ENCODE peak calls at places on chromosomes 5 and 9, in eight cellular contexts. One of them, this sample, is unnamed.

GRCh38 chr5:32173394-32174010 is 617 bp downstream of the GOLPH3 start:
- DNase-seq in activated gamma-delta T cell treated with Interleukin-2 at 50 U/mL for 16 hours: peak; percentile 14
- DNase-seq in HuH-7.5: peak; percentile 43
- DNase-seq in GM03348: no peak
- DNase-seq in activated T-cell treated with anti-CD3 and anti-CD28 coated beads, Interleukin-2, amount 50 U/mL, for 72 hours: peak; percentile 58
- DNase-seq in heart right ventricle: peak; percentile 68
- DNase-seq in small intestine: peak; percentile 79
- DNase-seq in GM04503: no peak
- DNase-seq in this sample: no peak

GRCh38 chr9:108234811-108235210 is 621.0 kb downstream of the ACTL7B start:
- DNase-seq in activated gamma-delta T cell treated with Interleukin-2 at 50 U/mL for 16 hours: no peak
- DNase-seq in HuH-7.5: no peak
- DNase-seq in GM03348: no peak
- DNase-seq in activated T-cell treated with anti-CD3 and anti-CD28 coated beads, Interleukin-2, amount 50 U/mL, for 72 hours: no peak
- DNase-seq in heart right ventricle: no peak
- DNase-seq in small intestine: no peak
- DNase-seq in GM04503: no peak
- DNase-seq in this sample: no peak

GRCh38 chr5:15014809-15015208 is 143.2 kb upstream of the ANKH start:
- DNase-seq in activated gamma-delta T cell treated with Interleukin-2 at 50 U/mL for 16 hours: no peak
- DNase-seq in HuH-7.5: peak; percentile 11
- DNase-seq in GM03348: peak; percentile 45
- DNase-seq in activated T-cell treated with anti-CD3 and anti-CD28 coated beads, Interleukin-2, amount 50 U/mL, for 72 hours: no peak
- DNase-seq in heart right ventricle: no peak
- DNase-seq in small intestine: no peak
- DNase-seq in GM04503: peak; percentile 41
- DNase-seq in this sample: no peak

GRCh38 chr5:92907914-92908606 is 673.0 kb downstream of the NR2F1-AS1 start:
- DNase-seq in activated gamma-delta T cell treated with Interleukin-2 at 50 U/mL for 16 hours: no peak
- DNase-seq in HuH-7.5: no peak
- DNase-seq in GM03348: peak; percentile 29
- DNase-seq in activated T-cell treated with anti-CD3 and anti-CD28 coated beads, Interleukin-2, amount 50 U/mL, for 72 hours: no peak
- DNase-seq in heart right ventricle: no peak
- DNase-seq in small intestine: no peak
- DNase-seq in GM04503: peak; percentile 23
- DNase-seq in this sample: no peak

GRCh38 chr5:17314907-17315471 is 97.6 kb downstream of the BASP1 start:
- DNase-seq in activated gamma-delta T cell treated with Interleukin-2 at 50 U/mL for 16 hours: no peak
- DNase-seq in HuH-7.5: no peak
- DNase-seq in GM03348: peak; percentile 31
- DNase-seq in activated T-cell treated with anti-CD3 and anti-CD28 coated beads, Interleukin-2, amount 50 U/mL, for 72 hours: no peak
- DNase-seq in heart right ventricle: no peak
- DNase-seq in small intestine: no peak
- DNase-seq in GM04503: no peak
- DNase-seq in this sample: no peak

GRCh38 chr9:132044176-132044880 is 35.3 kb downstream of the MED27 start:
- DNase-seq in activated gamma-delta T cell treated with Interleukin-2 at 50 U/mL for 16 hours: no peak
- DNase-seq in HuH-7.5: no peak
- DNase-seq in GM03348: no peak
- DNase-seq in activated T-cell treated with anti-CD3 and anti-CD28 coated beads, Interleukin-2, amount 50 U/mL, for 72 hours: no peak
- DNase-seq in heart right ventricle: no peak
- DNase-seq in small intestine: no peak
- DNase-seq in GM04503: no peak
- DNase-seq in this sample: no peak

GRCh38 chr5:78747703-78748359 is 99.3 kb upstream of the LHFPL2 start:
- DNase-seq in activated gamma-delta T cell treated with Interleukin-2 at 50 U/mL for 16 hours: no peak
- DNase-seq in HuH-7.5: no peak
- DNase-seq in GM03348: peak; percentile 72
- DNase-seq in activated T-cell treated with anti-CD3 and anti-CD28 coated beads, Interleukin-2, amount 50 U/mL, for 72 hours: no peak
- DNase-seq in heart right ventricle: no peak
- DNase-seq in small intestine: no peak
- DNase-seq in GM04503: peak; percentile 88
- DNase-seq in this sample: no peak

GRCh38 chr5:142926549-142926948 is 156.4 kb downstream of the ARHGAP26 start:
- DNase-seq in activated gamma-delta T cell treated with Interleukin-2 at 50 U/mL for 16 hours: no peak
- DNase-seq in HuH-7.5: no peak
- DNase-seq in GM03348: no peak
- DNase-seq in activated T-cell treated with anti-CD3 and anti-CD28 coated beads, Interleukin-2, amount 50 U/mL, for 72 hours: no peak
- DNase-seq in heart right ventricle: no peak
- DNase-seq in small intestine: no peak
- DNase-seq in GM04503: no peak
- DNase-seq in this sample: no peak

GRCh38 chr9:93536167-93536566 is 40.2 kb upstream of the PHF2 start:
- DNase-seq in activated gamma-delta T cell treated with Interleukin-2 at 50 U/mL for 16 hours: no peak
- DNase-seq in HuH-7.5: no peak
- DNase-seq in GM03348: no peak
- DNase-seq in activated T-cell treated with anti-CD3 and anti-CD28 coated beads, Interleukin-2, amount 50 U/mL, for 72 hours: no peak
- DNase-seq in heart right ventricle: no peak
- DNase-seq in small intestine: no peak
- DNase-seq in GM04503: no peak
- DNase-seq in this sample: no peak

GRCh38 chr5:114782869-114783268 is 386.8 kb downstream of the TRIM36 start:
- DNase-seq in activated gamma-delta T cell treated with Interleukin-2 at 50 U/mL for 16 hours: no peak
- DNase-seq in HuH-7.5: no peak
- DNase-seq in GM03348: no peak
- DNase-seq in activated T-cell treated with anti-CD3 and anti-CD28 coated beads, Interleukin-2, amount 50 U/mL, for 72 hours: no peak
- DNase-seq in heart right ventricle: peak; percentile 32
- DNase-seq in small intestine: no peak
- DNase-seq in GM04503: no peak
- DNase-seq in this sample: no peak

GRCh38 chr9:90433398-90433890 is 209.2 kb downstream of the DIRAS2 start:
- DNase-seq in activated gamma-delta T cell treated with Interleukin-2 at 50 U/mL for 16 hours: no peak
- DNase-seq in HuH-7.5: no peak
- DNase-seq in GM03348: no peak
- DNase-seq in activated T-cell treated with anti-CD3 and anti-CD28 coated beads, Interleukin-2, amount 50 U/mL, for 72 hours: no peak
- DNase-seq in heart right ventricle: no peak
- DNase-seq in small intestine: peak; percentile 41
- DNase-seq in GM04503: no peak
- DNase-seq in this sample: peak; percentile 77

GRCh38 chr9:2016411-2017208 is 1.5 kb downstream of the SMARCA2 start:
- DNase-seq in activated gamma-delta T cell treated with Interleukin-2 at 50 U/mL for 16 hours: peak; percentile 51
- DNase-seq in HuH-7.5: peak; percentile 46
- DNase-seq in GM03348: peak; percentile 94
- DNase-seq in activated T-cell treated with anti-CD3 and anti-CD28 coated beads, Interleukin-2, amount 50 U/mL, for 72 hours: peak; percentile 61
- DNase-seq in heart right ventricle: peak; percentile 81
- DNase-seq in small intestine: peak; percentile 76
- DNase-seq in GM04503: peak; percentile 32
- DNase-seq in this sample: peak; percentile 56

GRCh38 chr9:109767404-109767803 is 12.6 kb upstream of the PALM2AKAP2 start:
- DNase-seq in activated gamma-delta T cell treated with Interleukin-2 at 50 U/mL for 16 hours: no peak
- DNase-seq in HuH-7.5: no peak
- DNase-seq in GM03348: no peak
- DNase-seq in activated T-cell treated with anti-CD3 and anti-CD28 coated beads, Interleukin-2, amount 50 U/mL, for 72 hours: no peak
- DNase-seq in heart right ventricle: no peak
- DNase-seq in small intestine: no peak
- DNase-seq in GM04503: no peak
- DNase-seq in this sample: no peak

GRCh38 chr9:74025402-74025894 is 471.7 kb upstream of the RORB start:
- DNase-seq in activated gamma-delta T cell treated with Interleukin-2 at 50 U/mL for 16 hours: no peak
- DNase-seq in HuH-7.5: peak; percentile 14
- DNase-seq in GM03348: peak; percentile 2
- DNase-seq in activated T-cell treated with anti-CD3 and anti-CD28 coated beads, Interleukin-2, amount 50 U/mL, for 72 hours: no peak
- DNase-seq in heart right ventricle: no peak
- DNase-seq in small intestine: no peak
- DNase-seq in GM04503: peak; percentile 3
- DNase-seq in this sample: no peak

GRCh38 chr9:22354699-22355384 is 91.8 kb upstream of the DMRTA1 start:
- DNase-seq in activated gamma-delta T cell treated with Interleukin-2 at 50 U/mL for 16 hours: no peak
- DNase-seq in HuH-7.5: no peak
- DNase-seq in GM03348: no peak
- DNase-seq in activated T-cell treated with anti-CD3 and anti-CD28 coated beads, Interleukin-2, amount 50 U/mL, for 72 hours: no peak
- DNase-seq in heart right ventricle: no peak
- DNase-seq in small intestine: no peak
- DNase-seq in GM04503: no peak
- DNase-seq in this sample: no peak

GRCh38 chr5:111973946-111974345 is 217.0 kb upstream of the NREP start:
- DNase-seq in activated gamma-delta T cell treated with Interleukin-2 at 50 U/mL for 16 hours: no peak
- DNase-seq in HuH-7.5: no peak
- DNase-seq in GM03348: no peak
- DNase-seq in activated T-cell treated with anti-CD3 and anti-CD28 coated beads, Interleukin-2, amount 50 U/mL, for 72 hours: no peak
- DNase-seq in heart right ventricle: no peak
- DNase-seq in small intestine: no peak
- DNase-seq in GM04503: no peak
- DNase-seq in this sample: no peak

GRCh38 chr5:157903117-157903450 is 44.1 kb upstream of the CLINT1 start:
- DNase-seq in activated gamma-delta T cell treated with Interleukin-2 at 50 U/mL for 16 hours: no peak
- DNase-seq in HuH-7.5: no peak
- DNase-seq in GM03348: peak; percentile 31
- DNase-seq in activated T-cell treated with anti-CD3 and anti-CD28 coated beads, Interleukin-2, amount 50 U/mL, for 72 hours: no peak
- DNase-seq in heart right ventricle: no peak
- DNase-seq in small intestine: no peak
- DNase-seq in GM04503: no peak
- DNase-seq in this sample: no peak

GRCh38 chr9:128819716-128820664 is 1.7 kb downstream of the ENDOG start:
- DNase-seq in activated gamma-delta T cell treated with Interleukin-2 at 50 U/mL for 16 hours: no peak
- DNase-seq in HuH-7.5: no peak
- DNase-seq in GM03348: peak; percentile 68
- DNase-seq in activated T-cell treated with anti-CD3 and anti-CD28 coated beads, Interleukin-2, amount 50 U/mL, for 72 hours: no peak
- DNase-seq in heart right ventricle: peak; percentile 72
- DNase-seq in small intestine: peak; percentile 63
- DNase-seq in GM04503: no peak
- DNase-seq in this sample: peak; percentile 17

GRCh38 chr5:36744041-36744677 is 132.4 kb upstream of the NIPBL start:
- DNase-seq in activated gamma-delta T cell treated with Interleukin-2 at 50 U/mL for 16 hours: no peak
- DNase-seq in HuH-7.5: no peak
- DNase-seq in GM03348: no peak
- DNase-seq in activated T-cell treated with anti-CD3 and anti-CD28 coated beads, Interleukin-2, amount 50 U/mL, for 72 hours: no peak
- DNase-seq in heart right ventricle: no peak
- DNase-seq in small intestine: peak; percentile 94
- DNase-seq in GM04503: peak; percentile 22
- DNase-seq in this sample: no peak

GRCh38 chr9:126386088-126386487 is 59.5 kb downstream of the MVB12B start:
- DNase-seq in activated gamma-delta T cell treated with Interleukin-2 at 50 U/mL for 16 hours: no peak
- DNase-seq in HuH-7.5: peak; percentile 64
- DNase-seq in GM03348: peak; percentile 36
- DNase-seq in activated T-cell treated with anti-CD3 and anti-CD28 coated beads, Interleukin-2, amount 50 U/mL, for 72 hours: no peak
- DNase-seq in heart right ventricle: no peak
- DNase-seq in small intestine: no peak
- DNase-seq in GM04503: no peak
- DNase-seq in this sample: no peak

GRCh38 chr5:122915717-122916399 is 70.4 kb downstream of the SNX24 start:
- DNase-seq in activated gamma-delta T cell treated with Interleukin-2 at 50 U/mL for 16 hours: no peak
- DNase-seq in HuH-7.5: peak; percentile 48
- DNase-seq in GM03348: peak; percentile 13
- DNase-seq in activated T-cell treated with anti-CD3 and anti-CD28 coated beads, Interleukin-2, amount 50 U/mL, for 72 hours: no peak
- DNase-seq in heart right ventricle: no peak
- DNase-seq in small intestine: no peak
- DNase-seq in GM04503: no peak
- DNase-seq in this sample: no peak

GRCh38 chr9:127130661-127131538 is 8.5 kb upstream of the ANGPTL2 start:
- DNase-seq in activated gamma-delta T cell treated with Interleukin-2 at 50 U/mL for 16 hours: no peak
- DNase-seq in HuH-7.5: no peak
- DNase-seq in GM03348: peak; percentile 86
- DNase-seq in activated T-cell treated with anti-CD3 and anti-CD28 coated beads, Interleukin-2, amount 50 U/mL, for 72 hours: no peak
- DNase-seq in heart right ventricle: peak; percentile 70
- DNase-seq in small intestine: no peak
- DNase-seq in GM04503: peak; percentile 91
- DNase-seq in this sample: no peak

GRCh38 chr9:100120286-100120685 is 21.2 kb downstream of the INVS start:
- DNase-seq in activated gamma-delta T cell treated with Interleukin-2 at 50 U/mL for 16 hours: no peak
- DNase-seq in HuH-7.5: no peak
- DNase-seq in GM03348: no peak
- DNase-seq in activated T-cell treated with anti-CD3 and anti-CD28 coated beads, Interleukin-2, amount 50 U/mL, for 72 hours: no peak
- DNase-seq in heart right ventricle: no peak
- DNase-seq in small intestine: no peak
- DNase-seq in GM04503: no peak
- DNase-seq in this sample: no peak

GRCh38 chr5:11126844-11127243 is 365.8 kb upstream of the DAP start:
- DNase-seq in activated gamma-delta T cell treated with Interleukin-2 at 50 U/mL for 16 hours: no peak
- DNase-seq in HuH-7.5: no peak
- DNase-seq in GM03348: no peak
- DNase-seq in activated T-cell treated with anti-CD3 and anti-CD28 coated beads, Interleukin-2, amount 50 U/mL, for 72 hours: no peak
- DNase-seq in heart right ventricle: no peak
- DNase-seq in small intestine: no peak
- DNase-seq in GM04503: no peak
- DNase-seq in this sample: no peak

GRCh38 chr5:92641031-92641962 is 939.7 kb downstream of the NR2F1-AS1 start:
- DNase-seq in activated gamma-delta T cell treated with Interleukin-2 at 50 U/mL for 16 hours: no peak
- DNase-seq in HuH-7.5: no peak
- DNase-seq in GM03348: peak; percentile 12
- DNase-seq in activated T-cell treated with anti-CD3 and anti-CD28 coated beads, Interleukin-2, amount 50 U/mL, for 72 hours: no peak
- DNase-seq in heart right ventricle: peak; percentile 14
- DNase-seq in small intestine: peak; percentile 8
- DNase-seq in GM04503: peak; percentile 35
- DNase-seq in this sample: peak; percentile 24

GRCh38 chr5:97623441-97623840 is 440.4 kb upstream of the RIOK2 start:
- DNase-seq in activated gamma-delta T cell treated with Interleukin-2 at 50 U/mL for 16 hours: no peak
- DNase-seq in HuH-7.5: no peak
- DNase-seq in GM03348: no peak
- DNase-seq in activated T-cell treated with anti-CD3 and anti-CD28 coated beads, Interleukin-2, amount 50 U/mL, for 72 hours: no peak
- DNase-seq in heart right ventricle: no peak
- DNase-seq in small intestine: no peak
- DNase-seq in GM04503: no peak
- DNase-seq in this sample: no peak

GRCh38 chr5:80254767-80255424 is 952 bp downstream of the SERINC5 start:
- DNase-seq in activated gamma-delta T cell treated with Interleukin-2 at 50 U/mL for 16 hours: no peak
- DNase-seq in HuH-7.5: peak; percentile 28
- DNase-seq in GM03348: peak; percentile 39
- DNase-seq in activated T-cell treated with anti-CD3 and anti-CD28 coated beads, Interleukin-2, amount 50 U/mL, for 72 hours: peak; percentile 39
- DNase-seq in heart right ventricle: no peak
- DNase-seq in small intestine: peak; percentile 45
- DNase-seq in GM04503: no peak
- DNase-seq in this sample: no peak

GRCh38 chr5:181100121-181101015 is 30.6 kb downstream of the OR2V1 start:
- DNase-seq in activated gamma-delta T cell treated with Interleukin-2 at 50 U/mL for 16 hours: no peak
- DNase-seq in HuH-7.5: no peak
- DNase-seq in GM03348: no peak
- DNase-seq in activated T-cell treated with anti-CD3 and anti-CD28 coated beads, Interleukin-2, amount 50 U/mL, for 72 hours: peak; percentile 29
- DNase-seq in heart right ventricle: no peak
- DNase-seq in small intestine: no peak
- DNase-seq in GM04503: no peak
- DNase-seq in this sample: peak; percentile 57

GRCh38 chr5:135179308-135179980 is 145.4 kb upstream of the PITX1 start:
- DNase-seq in activated gamma-delta T cell treated with Interleukin-2 at 50 U/mL for 16 hours: no peak
- DNase-seq in HuH-7.5: no peak
- DNase-seq in GM03348: no peak
- DNase-seq in activated T-cell treated with anti-CD3 and anti-CD28 coated beads, Interleukin-2, amount 50 U/mL, for 72 hours: no peak
- DNase-seq in heart right ventricle: no peak
- DNase-seq in small intestine: no peak
- DNase-seq in GM04503: no peak
- DNase-seq in this sample: no peak

GRCh38 chr5:108148715-108149139 is 233.2 kb downstream of the FBXL17 start:
- DNase-seq in activated gamma-delta T cell treated with Interleukin-2 at 50 U/mL for 16 hours: no peak
- DNase-seq in HuH-7.5: no peak
- DNase-seq in GM03348: peak; percentile 38
- DNase-seq in activated T-cell treated with anti-CD3 and anti-CD28 coated beads, Interleukin-2, amount 50 U/mL, for 72 hours: no peak
- DNase-seq in heart right ventricle: no peak
- DNase-seq in small intestine: peak; percentile 20
- DNase-seq in GM04503: no peak
- DNase-seq in this sample: no peak

GRCh38 chr5:163915481-163915961 is 410.1 kb downstream of the MAT2B start:
- DNase-seq in activated gamma-delta T cell treated with Interleukin-2 at 50 U/mL for 16 hours: no peak
- DNase-seq in HuH-7.5: no peak
- DNase-seq in GM03348: peak; percentile 7
- DNase-seq in activated T-cell treated with anti-CD3 and anti-CD28 coated beads, Interleukin-2, amount 50 U/mL, for 72 hours: no peak
- DNase-seq in heart right ventricle: no peak
- DNase-seq in small intestine: peak; percentile 62
- DNase-seq in GM04503: no peak
- DNase-seq in this sample: peak; percentile 3

GRCh38 chr5:16700081-16700480 is 83.3 kb upstream of the RETREG1 start:
- DNase-seq in activated gamma-delta T cell treated with Interleukin-2 at 50 U/mL for 16 hours: no peak
- DNase-seq in HuH-7.5: no peak
- DNase-seq in GM03348: no peak
- DNase-seq in activated T-cell treated with anti-CD3 and anti-CD28 coated beads, Interleukin-2, amount 50 U/mL, for 72 hours: no peak
- DNase-seq in heart right ventricle: no peak
- DNase-seq in small intestine: no peak
- DNase-seq in GM04503: no peak
- DNase-seq in this sample: no peak

GRCh38 chr5:172632346-172633092 is 8.5 kb upstream of the NEURL1B start:
- DNase-seq in activated gamma-delta T cell treated with Interleukin-2 at 50 U/mL for 16 hours: no peak
- DNase-seq in HuH-7.5: no peak
- DNase-seq in GM03348: no peak
- DNase-seq in activated T-cell treated with anti-CD3 and anti-CD28 coated beads, Interleukin-2, amount 50 U/mL, for 72 hours: no peak
- DNase-seq in heart right ventricle: no peak
- DNase-seq in small intestine: no peak
- DNase-seq in GM04503: no peak
- DNase-seq in this sample: no peak

GRCh38 chr5:77431286-77431685 is 60.8 kb downstream of the WDR41 start:
- DNase-seq in activated gamma-delta T cell treated with Interleukin-2 at 50 U/mL for 16 hours: no peak
- DNase-seq in HuH-7.5: no peak
- DNase-seq in GM03348: no peak
- DNase-seq in activated T-cell treated with anti-CD3 and anti-CD28 coated beads, Interleukin-2, amount 50 U/mL, for 72 hours: no peak
- DNase-seq in heart right ventricle: no peak
- DNase-seq in small intestine: no peak
- DNase-seq in GM04503: no peak
- DNase-seq in this sample: no peak

This sample was measured in nephron progenitor cell.